ENCODE peak calls at places on chromosomes 12 and 14, in seven cellular contexts. One of them, this sample, is unnamed.

GRCh38 chr12:22658214-22658613 is 33.2 kb downstream of the ETNK1 start:
- DNase-seq in HepG2: no peak
- DNase-seq in K562: no peak
- DNase-seq in H1: no peak
- DNase-seq in GM12891: no peak
- DNase-seq in SK-N-SH: no peak
- DNase-seq in GM12878: no peak
- DNase-seq in this sample: no peak

GRCh38 chr14:65224799-65225198 is 122.5 kb upstream of the MAX start:
- DNase-seq in HepG2: no peak
- DNase-seq in K562: no peak
- DNase-seq in H1: no peak
- DNase-seq in GM12891: no peak
- DNase-seq in SK-N-SH: no peak
- DNase-seq in GM12878: no peak
- DNase-seq in this sample: no peak

GRCh38 chr12:63821781-63822251 is 22.7 kb upstream of the SRGAP1 start:
- DNase-seq in HepG2: no peak
- DNase-seq in K562: no peak
- DNase-seq in H1: no peak
- DNase-seq in GM12891: no peak
- DNase-seq in SK-N-SH: no peak
- DNase-seq in GM12878: no peak
- DNase-seq in this sample: no peak

GRCh38 chr14:76272349-76272748 is 103.6 kb upstream of the ESRRB start:
- DNase-seq in HepG2: no peak
- DNase-seq in K562: no peak
- DNase-seq in H1: no peak
- DNase-seq in GM12891: no peak
- DNase-seq in SK-N-SH: no peak
- DNase-seq in GM12878: no peak
- DNase-seq in this sample: no peak

GRCh38 chr14:67459336-67459735 is 29.2 kb downstream of the TMEM229B start:
- DNase-seq in HepG2: no peak
- DNase-seq in K562: no peak
- DNase-seq in H1: no peak
- DNase-seq in GM12891: no peak
- DNase-seq in SK-N-SH: no peak
- DNase-seq in GM12878: no peak
- DNase-seq in this sample: no peak

GRCh38 chr12:111467092-111467861 is 61.6 kb downstream of the SH2B3 start:
- DNase-seq in HepG2: peak
- DNase-seq in K562: no peak
- DNase-seq in H1: no peak
- DNase-seq in GM12891: no peak
- DNase-seq in SK-N-SH: no peak
- DNase-seq in GM12878: no peak
- DNase-seq in this sample: no peak

GRCh38 chr14:60092516-60092915 is 793 bp downstream of the PCNX4 start:
- DNase-seq in HepG2: peak
- DNase-seq in K562: peak
- DNase-seq in H1: no peak
- DNase-seq in GM12891: no peak
- DNase-seq in SK-N-SH: peak
- DNase-seq in GM12878: no peak
- DNase-seq in this sample: no peak

GRCh38 chr14:93729993-93730392 is 58.3 kb downstream of the PRIMA1 start:
- DNase-seq in HepG2: no peak
- DNase-seq in K562: no peak
- DNase-seq in H1: no peak
- DNase-seq in GM12891: no peak
- DNase-seq in SK-N-SH: no peak
- DNase-seq in GM12878: no peak
- DNase-seq in this sample: no peak

GRCh38 chr12:61009167-61009566 is 1251.0 kb upstream of the USP15 start:
- DNase-seq in HepG2: no peak
- DNase-seq in K562: no peak
- DNase-seq in H1: no peak
- DNase-seq in GM12891: no peak
- DNase-seq in SK-N-SH: no peak
- DNase-seq in GM12878: no peak
- DNase-seq in this sample: no peak

GRCh38 chr12:4719821-4720636 is at the start of gene GALNT8:
- DNase-seq in HepG2: no peak
- DNase-seq in K562: no peak
- DNase-seq in H1: no peak
- DNase-seq in GM12891: no peak
- DNase-seq in SK-N-SH: no peak
- DNase-seq in GM12878: no peak
- DNase-seq in this sample: no peak

GRCh38 chr12:1605129-1606020 is 11.0 kb upstream of the FBXL14 start:
- DNase-seq in HepG2: peak
- DNase-seq in K562: peak
- DNase-seq in H1: no peak
- DNase-seq in GM12891: no peak
- DNase-seq in SK-N-SH: peak
- DNase-seq in GM12878: no peak
- DNase-seq in this sample: no peak

GRCh38 chr14:34157642-34158041 is 206.8 kb upstream of the EGLN3 start:
- DNase-seq in HepG2: no peak
- DNase-seq in K562: no peak
- DNase-seq in H1: no peak
- DNase-seq in GM12891: no peak
- DNase-seq in SK-N-SH: no peak
- DNase-seq in GM12878: no peak
- DNase-seq in this sample: no peak

GRCh38 chr12:56079729-56080555 is at the start of gene ERBB3:
- DNase-seq in HepG2: peak
- DNase-seq in K562: peak
- DNase-seq in H1: no peak
- DNase-seq in GM12891: peak
- DNase-seq in SK-N-SH: peak
- DNase-seq in GM12878: no peak
- DNase-seq in this sample: peak

GRCh38 chr14:102085503-102085902 is 1.3 kb downstream of the HSP90AA1 start:
- DNase-seq in HepG2: no peak
- DNase-seq in K562: no peak
- DNase-seq in H1: no peak
- DNase-seq in GM12891: no peak
- DNase-seq in SK-N-SH: no peak
- DNase-seq in GM12878: no peak
- DNase-seq in this sample: no peak

GRCh38 chr12:464484-465267 is 4.9 kb downstream of the B4GALNT3 start:
- DNase-seq in HepG2: no peak
- DNase-seq in K562: no peak
- DNase-seq in H1: no peak
- DNase-seq in GM12891: no peak
- DNase-seq in SK-N-SH: no peak
- DNase-seq in GM12878: no peak
- DNase-seq in this sample: no peak

GRCh38 chr12:50198829-50199228 is 31.7 kb upstream of the CERS5 start:
- DNase-seq in HepG2: no peak
- DNase-seq in K562: no peak
- DNase-seq in H1: no peak
- DNase-seq in GM12891: no peak
- DNase-seq in SK-N-SH: no peak
- DNase-seq in GM12878: no peak
- DNase-seq in this sample: no peak

GRCh38 chr12:50205648-50206047 is 38.5 kb upstream of the CERS5 start:
- DNase-seq in HepG2: no peak
- DNase-seq in K562: no peak
- DNase-seq in H1: no peak
- DNase-seq in GM12891: no peak
- DNase-seq in SK-N-SH: no peak
- DNase-seq in GM12878: no peak
- DNase-seq in this sample: no peak

GRCh38 chr12:50203691-50204090 is 36.5 kb upstream of the CERS5 start:
- DNase-seq in HepG2: no peak
- DNase-seq in K562: no peak
- DNase-seq in H1: no peak
- DNase-seq in GM12891: no peak
- DNase-seq in SK-N-SH: no peak
- DNase-seq in GM12878: no peak
- DNase-seq in this sample: no peak

GRCh38 chr12:50200507-50201273 is 33.5 kb upstream of the CERS5 start:
- DNase-seq in HepG2: no peak
- DNase-seq in K562: no peak
- DNase-seq in H1: no peak
- DNase-seq in GM12891: no peak
- DNase-seq in SK-N-SH: peak
- DNase-seq in GM12878: no peak
- DNase-seq in this sample: no peak

GRCh38 chr12:50201987-50202521 is 34.9 kb upstream of the CERS5 start:
- DNase-seq in HepG2: no peak
- DNase-seq in K562: no peak
- DNase-seq in H1: no peak
- DNase-seq in GM12891: no peak
- DNase-seq in SK-N-SH: no peak
- DNase-seq in GM12878: no peak
- DNase-seq in this sample: no peak
- TF ChIP-seq POLR2AphosphoS5 in HepG2: no peak
- TF ChIP-seq POLR2AphosphoS5 in K562: no peak
- TF ChIP-seq POLR2AphosphoS5 in H1: no peak
- TF ChIP-seq POLR2AphosphoS5 in GM12891: no peak
- TF ChIP-seq POLR2AphosphoS5 in SK-N-SH: peak
- TF ChIP-seq POLR2AphosphoS5 in GM12878: no peak
- TF ChIP-seq POLR2AphosphoS5 in this sample: no peak

GRCh38 chr12:51549637-51550036 is 41.4 kb upstream of the SCN8A start:
- DNase-seq in HepG2: no peak
- DNase-seq in K562: no peak
- DNase-seq in H1: no peak
- DNase-seq in GM12891: no peak
- DNase-seq in SK-N-SH: no peak
- DNase-seq in GM12878: no peak
- DNase-seq in this sample: no peak
- TF ChIP-seq TAF1 in HepG2: no peak
- TF ChIP-seq TAF1 in K562: no peak
- TF ChIP-seq TAF1 in H1: no peak
- TF ChIP-seq TAF1 in GM12891: no peak
- TF ChIP-seq TAF1 in SK-N-SH: no peak
- TF ChIP-seq TAF1 in GM12878: no peak
- TF ChIP-seq TAF1 in this sample: no peak

DNA sequence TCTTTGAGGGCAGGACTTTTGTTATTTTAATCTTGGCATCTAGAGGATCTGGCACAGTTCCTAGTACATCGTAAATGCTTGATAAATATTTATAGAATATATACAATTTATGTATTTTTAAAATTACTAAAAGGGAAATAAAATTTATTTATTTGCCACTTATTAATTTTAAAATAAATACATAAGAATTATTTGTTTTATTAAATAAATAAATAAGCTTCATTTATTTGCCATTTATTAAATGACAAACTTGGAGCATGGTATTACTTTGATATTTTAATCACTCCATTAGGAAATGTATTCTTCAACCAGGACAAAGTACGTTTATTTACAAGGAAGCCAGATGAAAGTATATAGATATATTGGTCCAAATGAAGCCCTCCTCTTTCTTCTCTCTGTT is 118.7 kb upstream of the LRIG3 start:
- DNase-seq in HepG2: no peak
- DNase-seq in K562: no peak
- DNase-seq in H1: no peak
- DNase-seq in GM12891: no peak
- DNase-seq in SK-N-SH: no peak
- DNase-seq in GM12878: no peak
- DNase-seq in this sample: no peak
- TF ChIP-seq POLR2AphosphoS5 in HepG2: no peak
- TF ChIP-seq POLR2AphosphoS5 in K562: no peak
- TF ChIP-seq POLR2AphosphoS5 in H1: no peak
- TF ChIP-seq POLR2AphosphoS5 in GM12891: no peak
- TF ChIP-seq POLR2AphosphoS5 in SK-N-SH: no peak
- TF ChIP-seq POLR2AphosphoS5 in GM12878: no peak
- TF ChIP-seq POLR2AphosphoS5 in this sample: no peak

GRCh38 chr14:90799420-90799819 is 16.8 kb downstream of the TTC7B start:
- DNase-seq in HepG2: no peak
- DNase-seq in K562: no peak
- DNase-seq in H1: no peak
- DNase-seq in GM12891: no peak
- DNase-seq in SK-N-SH: no peak
- DNase-seq in GM12878: no peak
- DNase-seq in this sample: no peak

GRCh38 chr14:90797919-90798318 is 18.3 kb downstream of the TTC7B start:
- DNase-seq in HepG2: no peak
- DNase-seq in K562: no peak
- DNase-seq in H1: no peak
- DNase-seq in GM12891: no peak
- DNase-seq in SK-N-SH: no peak
- DNase-seq in GM12878: no peak
- DNase-seq in this sample: no peak

GRCh38 chr14:90797451-90797850 is 18.8 kb downstream of the TTC7B start:
- DNase-seq in HepG2: no peak
- DNase-seq in K562: peak
- DNase-seq in H1: no peak
- DNase-seq in GM12891: no peak
- DNase-seq in SK-N-SH: no peak
- DNase-seq in GM12878: no peak
- DNase-seq in this sample: no peak

GRCh38 chr14:90795744-90796143 is 20.5 kb downstream of the TTC7B start:
- DNase-seq in HepG2: no peak
- DNase-seq in K562: no peak
- DNase-seq in H1: no peak
- DNase-seq in GM12891: no peak
- DNase-seq in SK-N-SH: peak
- DNase-seq in GM12878: no peak
- DNase-seq in this sample: no peak

DNA sequence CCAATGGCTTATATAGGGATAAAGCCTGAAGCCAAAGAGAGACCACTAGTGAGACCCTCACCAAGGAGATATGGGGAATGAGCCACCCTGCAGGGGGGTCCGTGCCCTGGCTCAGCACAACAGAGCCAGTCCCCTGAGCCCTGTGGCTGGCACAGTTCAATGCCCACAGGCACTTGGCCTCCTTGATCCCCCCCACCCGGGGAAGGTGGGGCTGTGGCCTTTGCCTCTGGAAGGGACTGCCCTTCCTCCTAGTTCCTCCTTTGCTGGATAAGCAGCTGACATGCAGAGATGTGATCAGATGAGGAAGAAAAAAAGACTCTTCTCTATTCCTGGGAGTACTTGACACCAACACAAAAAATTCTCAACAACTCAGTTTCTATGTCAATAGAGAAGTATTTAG is 19.9 kb downstream of the TTC7B start:
- DNase-seq in HepG2: no peak
- DNase-seq in K562: peak
- DNase-seq in H1: no peak
- DNase-seq in GM12891: no peak
- DNase-seq in SK-N-SH: no peak
- DNase-seq in GM12878: no peak
- DNase-seq in this sample: no peak
- TF ChIP-seq TAF1 in HepG2: no peak
- TF ChIP-seq TAF1 in K562: no peak
- TF ChIP-seq TAF1 in H1: no peak
- TF ChIP-seq TAF1 in GM12891: no peak
- TF ChIP-seq TAF1 in SK-N-SH: no peak
- TF ChIP-seq TAF1 in GM12878: no peak
- TF ChIP-seq TAF1 in this sample: no peak

This sample was measured in GM12892.